ENCODE peak calls at places on chromosomes 3 and 15, in seven cellular contexts. F is K562, Q is HepG2, N is HCT116, G is SK-N-SH, J is GM12878, K is H1. U is an unnamed sample.

GRCh38 chr3:134325106-134325705 is 49.0 kb downstream of the AMOTL2 start:
- DNase-seq in J (no peak), K (no peak), G (no peak), N (no peak), F (no peak), Q (no peak), U (no peak)

GRCh38 chr3:136752046-136752326 is 192 bp downstream of the STAG1 start:
- DNase-seq in N (no peak), J (no peak), G (peak; percentile 81), K (no peak), Q (no peak), F (peak; percentile 50), U (no peak)

GRCh38 chr3:171376125-171376947 is 83.9 kb downstream of the TNIK start:
- DNase-seq in F (peak; percentile 22), J (no peak), Q (no peak), N (no peak), K (no peak), G (no peak), U (no peak)

GRCh38 chr3:13866406-13866965 is 13.4 kb downstream of the WNT7A start:
- DNase-seq in Q (no peak), F (no peak), J (no peak), K (no peak), N (no peak), G (no peak), U (no peak)

GRCh38 chr15:40006646-40007045 is 32.3 kb downstream of the SRP14 start:
- DNase-seq in K (no peak), G (no peak), J (no peak), N (no peak), Q (no peak), F (no peak), U (no peak)

GRCh38 chr3:53102601-53103147 is 27.6 kb downstream of the RFT1 start:
- DNase-seq in J (peak; percentile 27), G (no peak), Q (no peak), K (no peak), N (no peak), F (peak; percentile 66), U (no peak)

GRCh38 chr15:92399271-92399670 is 5.6 kb downstream of the ST8SIA2 start:
- DNase-seq in F (no peak), J (no peak), Q (no peak), K (no peak), N (no peak), G (no peak), U (no peak)

GRCh38 chr3:113274959-113275556 is 63.7 kb downstream of the BOC start:
- DNase-seq in J (no peak), K (no peak), Q (no peak), F (no peak), G (no peak), N (no peak), U (no peak)

GRCh38 chr3:176814252-176814651 is 383.0 kb downstream of the TBL1XR1 start:
- DNase-seq in J (no peak), G (peak; percentile 45), K (peak; percentile 83), Q (peak; percentile 32), N (peak; percentile 54), F (peak; percentile 53), U (peak; percentile 12)

GRCh38 chr3:43503067-43503728 is 118.6 kb downstream of the ANO10 start:
- DNase-seq in Q (peak; percentile 15), K (no peak), F (no peak), N (peak; percentile 12), G (peak; percentile 23), J (no peak), U (no peak)

GRCh38 chr3:188854395-188855149 is 317.2 kb upstream of the TPRG1 start:
- DNase-seq in N (no peak), Q (no peak), F (no peak), J (no peak), G (no peak), K (no peak), U (no peak)

GRCh38 chr3:189824629-189825312 is 193.6 kb downstream of the TP63 start:
- DNase-seq in J (no peak), F (no peak), N (no peak), G (no peak), Q (no peak), K (no peak), U (peak; percentile 75)

GRCh38 chr15:85504739-85505676 is 124.6 kb downstream of the AKAP13 start:
- DNase-seq in F (peak; percentile 12), N (peak; percentile 53), K (no peak), J (no peak), G (peak; percentile 24), Q (peak; percentile 53), U (no peak)

GRCh38 chr3:30628188-30628930 is 22.0 kb downstream of the TGFBR2 start:
- DNase-seq in G (no peak), K (no peak), N (no peak), J (no peak), Q (no peak), F (no peak), U (no peak)

GRCh38 chr3:178676942-178677606 is 140.8 kb downstream of the KCNMB2 start:
- DNase-seq in Q (no peak), F (no peak), J (no peak), G (no peak), N (no peak), K (no peak), U (no peak)

GRCh38 chr15:33720952-33721351 is 247.3 kb upstream of the CHRM5 start:
- DNase-seq in Q (no peak), F (no peak), N (no peak), G (no peak), J (no peak), K (no peak), U (no peak)

GRCh38 chr3:32910954-32911353 is 40.5 kb upstream of the CCR4 start:
- DNase-seq in N (no peak), K (no peak), G (no peak), J (no peak), Q (no peak), F (peak; percentile 2), U (no peak)

GRCh38 chr3:54427951-54428871 is 305.9 kb downstream of the CACNA2D3 start:
- DNase-seq in J (peak; percentile 7), Q (peak; percentile 28), F (peak; percentile 37), G (peak; percentile 53), K (peak; percentile 73), N (peak; percentile 36), U (peak; percentile 35)

GRCh38 chr15:85329561-85330421 is 50.6 kb upstream of the AKAP13 start:
- DNase-seq in Q (no peak), F (no peak), G (peak; percentile 48), N (no peak), K (no peak), J (peak; percentile 88), U (peak; percentile 46)

GRCh38 chr3:117314441-117314840 is 604.9 kb downstream of the TUSC7 start:
- DNase-seq in N (no peak), F (no peak), G (no peak), K (no peak), Q (no peak), J (no peak), U (no peak)

GRCh38 chr15:40858706-40859105 is 14.9 kb downstream of the SPINT1 start:
- DNase-seq in F (no peak), J (no peak), N (no peak), K (no peak), Q (no peak), G (no peak), U (no peak)

GRCh38 chr15:43911235-43911661 is 84.4 kb downstream of the WDR76 start:
- DNase-seq in J (no peak), N (no peak), F (no peak), K (no peak), Q (no peak), G (no peak), U (peak; percentile 41)

GRCh38 chr3:24351779-24352469 is 142.7 kb downstream of the THRB start:
- DNase-seq in F (peak; percentile 83), G (no peak), J (no peak), N (no peak), Q (no peak), K (no peak), U (no peak)

DNA sequence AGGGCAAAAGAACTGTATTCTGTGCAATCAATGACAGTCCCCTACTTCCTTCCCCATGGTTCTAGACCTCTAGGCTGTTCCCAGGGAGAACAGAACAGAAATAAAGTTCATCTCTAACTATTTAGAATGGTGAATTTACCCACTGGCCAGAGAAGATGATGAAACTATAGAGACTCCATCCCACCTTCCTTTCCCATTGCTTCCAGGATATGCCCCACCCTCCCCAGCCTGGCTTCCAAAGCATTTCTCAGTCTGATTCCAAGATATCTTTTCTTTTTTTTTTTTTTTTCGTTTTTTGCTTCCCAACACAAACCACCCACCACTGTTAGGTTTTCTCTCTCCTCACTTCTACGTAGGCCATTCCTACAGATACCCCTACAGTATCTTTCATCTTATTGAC is 25.1 kb upstream of the SMAD3 start:
- DNase-seq in G (no peak), K (no peak), F (no peak), N (no peak), Q (no peak), J (no peak), U (no peak)
- H3K4me1 ChIP-seq in G (peaks cover 24% of the 10 kb centered on the region), K (peaks cover 19% of the 10 kb centered on the region), F (peaks cover 11% of the 10 kb centered on the region), N (peaks cover 11% of the 10 kb centered on the region), Q (no peaks in the 10 kb centered on the region), J (peaks cover 9% of the 10 kb centered on the region), U (peaks cover 17% of the 10 kb centered on the region)

DNA sequence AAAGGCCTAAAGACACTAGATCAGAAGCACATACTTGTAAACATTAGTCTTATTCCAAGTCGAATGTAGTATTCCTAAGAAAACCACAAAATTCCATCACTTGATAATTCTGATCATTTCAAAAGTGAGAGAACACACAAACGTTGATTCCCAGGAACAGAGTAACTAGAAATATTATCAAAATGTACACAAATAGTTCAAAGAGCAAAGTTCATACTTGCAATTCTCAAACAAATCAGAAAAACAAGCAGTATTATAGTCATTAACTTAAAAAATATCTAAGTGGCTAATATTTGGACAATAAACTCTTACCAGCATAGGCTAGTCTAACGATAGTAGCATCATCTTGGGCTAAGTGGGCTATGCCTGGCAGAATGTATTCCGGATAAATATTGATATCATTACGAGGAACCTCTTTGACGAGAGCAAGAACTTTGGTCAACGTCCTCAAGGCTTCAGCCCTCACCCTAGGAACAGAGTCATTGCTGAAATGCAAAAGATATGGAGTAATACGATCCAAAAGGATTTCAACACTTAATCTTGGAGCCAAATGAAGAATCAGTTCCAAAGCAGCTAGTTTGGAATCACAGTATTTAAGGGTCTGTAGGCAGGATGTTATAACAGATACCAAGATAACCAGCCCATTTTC is 13.3 kb downstream of the PIK3R4 start:
- DNase-seq in Q (peak; percentile 42), N (no peak), J (no peak), G (no peak), F (no peak), K (no peak), U (no peak)
- TF ChIP-seq SIN3A in Q (no peak), N (no peak), J (no peak), G (no peak), F (no peak), K (no peak), U (no peak)

DNA sequence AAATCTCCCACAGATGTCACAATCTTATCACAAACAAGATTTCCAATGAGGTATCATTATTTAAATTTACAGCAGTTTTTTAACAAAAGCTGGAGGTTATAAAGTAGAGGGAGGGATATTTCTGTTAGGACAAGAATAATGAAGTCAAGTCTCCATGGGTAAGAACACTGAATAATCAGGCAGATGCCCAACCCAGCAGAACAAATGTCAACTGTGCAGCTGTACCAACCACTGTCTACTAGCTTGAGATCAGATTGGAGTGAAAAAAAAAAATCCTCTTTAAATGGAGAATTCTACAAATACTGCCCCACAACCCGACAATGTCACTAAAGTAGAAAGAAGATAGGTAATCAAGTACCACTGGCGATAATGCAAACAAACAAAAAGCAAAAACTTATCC is 30.3 kb downstream of the DHX36 start:
- DNase-seq in K (no peak), F (no peak), J (no peak), Q (no peak), G (no peak), N (no peak), U (no peak)
- H3K36me3 ChIP-seq in K (peaks cover 24% of the 10 kb centered on the region), F (peaks cover 86% of the 10 kb centered on the region), J (peaks cover 2% of the 10 kb centered on the region), Q (peaks cover 5% of the 10 kb centered on the region), G (peaks cover 73% of the 10 kb centered on the region), N (peaks cover 52% of the 10 kb centered on the region), U (peaks cover 60% of the 10 kb centered on the region)

GRCh38 chr15:81101894-81102815 is 31.9 kb upstream of the CFAP161 start:
- DNase-seq in F (no peak), K (no peak), Q (no peak), N (no peak), G (no peak), J (no peak), U (no peak)
- H3K4me1 ChIP-seq in F (peaks cover 5% of the 10 kb centered on the region), K (no peaks in the 10 kb centered on the region), Q (no peaks in the 10 kb centered on the region), N (no peaks in the 10 kb centered on the region), G (no peaks in the 10 kb centered on the region), J (no peaks in the 10 kb centered on the region), U (no peaks in the 10 kb centered on the region)

U was measured in Panc1.